ENCODE peak calls at places on chromosome 14, in six cellular contexts. L is hepatocyte, V is cardiac muscle cell, R is esophagus squamous epithelium, X is keratinocyte, Z is tibial artery. C is an unnamed sample. For H3K4me1, the result is how much of the 10 kb centered on the place peaks cover.

GRCh38 chr14:79056879-79057278 is 886.7 kb downstream of the NRXN3 start:
- DNase-seq in L (no peak), V (no peak), R (no peak), X (no peak), Z (no peak), C (no peak)

GRCh38 chr14:53969326-53969725 is 12.7 kb upstream of the BMP4 start:
- DNase-seq in L (no peak), V (no peak), R (no peak), X (no peak), Z (no peak), C (no peak)

GRCh38 chr14:96455588-96455987 is 46.6 kb upstream of the PAPOLA start:
- DNase-seq in L (no peak), V (no peak), R (no peak), X (no peak), Z (no peak), C (no peak)

GRCh38 chr14:90642239-90642717 is 174.0 kb downstream of the TTC7B start:
- DNase-seq in L (peak), V (peak), R (no peak), X (no peak), Z (no peak), C (no peak)

GRCh38 chr14:90609376-90609775 is 206.9 kb downstream of the TTC7B start:
- DNase-seq in L (no peak), V (no peak), R (no peak), X (no peak), Z (no peak), C (no peak)

GRCh38 chr14:48974994-48975393 is 611.2 kb downstream of the RPS29 start:
- DNase-seq in L (no peak), V (no peak), R (no peak), X (no peak), Z (no peak), C (no peak)

GRCh38 chr14:65280653-65281052 is 131.9 kb upstream of the FUT8 start:
- DNase-seq in L (no peak), V (no peak), R (no peak), X (no peak), Z (no peak), C (no peak)

GRCh38 chr14:79855789-79856188 is 355.5 kb downstream of the DIO2 start:
- DNase-seq in L (no peak), V (peak), R (no peak), X (no peak), Z (no peak), C (no peak)

GRCh38 chr14:90105756-90106155 is 44.0 kb downstream of the KCNK13 start:
- DNase-seq in L (no peak), V (peak), R (no peak), X (no peak), Z (no peak), C (no peak)

GRCh38 chr14:104844306-104845032 is 20.6 kb upstream of the CEP170B start:
- DNase-seq in L (no peak), V (no peak), R (no peak), X (no peak), Z (no peak), C (no peak)

GRCh38 chr14:90603336-90603735 is 206.5 kb downstream of the CALM1 start:
- DNase-seq in L (no peak), V (no peak), R (no peak), X (no peak), Z (no peak), C (no peak)

GRCh38 chr14:75720828-75721227 is 59.8 kb downstream of the TTLL5 start:
- DNase-seq in L (peak), V (peak), R (no peak), X (no peak), Z (peak), C (no peak)

GRCh38 chr14:64117671-64118402 is 176.3 kb downstream of the ESR2 start:
- DNase-seq in L (no peak), V (peak), R (no peak), X (peak), Z (peak), C (peak)

GRCh38 chr14:97417331-97417730 is 620.1 kb downstream of the VRK1 start:
- DNase-seq in L (no peak), V (no peak), R (no peak), X (no peak), Z (no peak), C (no peak)

GRCh38 chr14:26761532-26761931 is 163.7 kb upstream of the NOVA1 start:
- DNase-seq in L (no peak), V (no peak), R (no peak), X (no peak), Z (no peak), C (no peak)

GRCh38 chr14:104693482-104694431 is 4.3 kb downstream of the INF2 start:
- DNase-seq in L (no peak), V (no peak), R (no peak), X (no peak), Z (no peak), C (no peak)

GRCh38 chr14:104246401-104247335 is 108.3 kb downstream of the KIF26A start:
- DNase-seq in L (no peak), V (no peak), R (no peak), X (no peak), Z (peak), C (no peak)

GRCh38 chr14:28707814-28708213 is 58.8 kb upstream of the FOXG1 start:
- DNase-seq in L (no peak), V (peak), R (no peak), X (no peak), Z (no peak), C (no peak)

GRCh38 chr14:93528884-93529558 is 98.3 kb downstream of the UNC79 start:
- DNase-seq in L (no peak), V (no peak), R (no peak), X (no peak), Z (no peak), C (no peak)

GRCh38 chr14:103207038-103207403 is 83.8 kb downstream of the TNFAIP2 start:
- DNase-seq in L (peak), V (peak), R (no peak), X (no peak), Z (peak), C (peak)

GRCh38 chr14:24425704-24426103 is 3.8 kb downstream of the CBLN3 start:
- DNase-seq in L (peak), V (peak), R (no peak), X (no peak), Z (no peak), C (no peak)

GRCh38 chr14:32588448-32589320 is 259.6 kb downstream of the AKAP6 start:
- DNase-seq in L (peak), V (peak), R (no peak), X (no peak), Z (no peak), C (no peak)

GRCh38 chr14:106094654-106095189 is 568.3 kb downstream of the TMEM121 start:
- DNase-seq in L (no peak), V (no peak), R (no peak), X (no peak), Z (no peak), C (no peak)

GRCh38 chr14:30914812-30915211 is 40.5 kb downstream of the COCH start:
- DNase-seq in L (no peak), V (no peak), R (no peak), X (no peak), Z (no peak), C (no peak)

GRCh38 chr14:92540472-92541048 is 27.0 kb downstream of the RIN3 start:
- DNase-seq in L (peak), V (peak), R (peak), X (peak), Z (peak), C (peak)

DNA sequence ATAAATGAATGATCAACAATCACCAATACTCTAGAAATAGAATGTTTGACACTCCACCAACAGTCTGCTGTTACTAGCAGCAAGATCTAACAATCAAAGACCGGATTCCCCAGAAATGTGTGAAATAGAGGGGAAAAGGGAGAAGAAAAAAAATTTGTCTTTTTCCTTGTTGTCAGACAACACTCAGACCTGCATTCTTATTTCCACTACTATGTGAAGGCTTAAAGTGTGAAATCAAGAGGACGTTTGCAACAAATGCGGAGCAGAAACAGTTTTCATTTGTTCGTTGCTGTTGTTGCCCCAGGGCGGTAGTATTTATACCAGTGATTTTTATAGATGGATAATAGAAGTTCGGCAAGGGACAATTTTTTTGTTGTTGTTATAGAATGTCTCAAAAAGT is 9.2 kb downstream of the NKX2-1 start:
- DNase-seq in L (no peak), V (no peak), R (no peak), X (no peak), Z (no peak), C (no peak)
- H3K27ac ChIP-seq in L (no peak), V (no peak), R (no peak), X (no peak), Z (no peak), C (no peak)

GRCh38 chr14:34502826-34503225 is 36.7 kb downstream of the EAPP start:
- DNase-seq in L (no peak), V (peak), R (no peak), X (no peak), Z (no peak), C (no peak)

GRCh38 chr14:34501004-34501580 is 38.4 kb downstream of the EAPP start:
- DNase-seq in L (no peak), V (no peak), R (no peak), X (no peak), Z (no peak), C (no peak)

GRCh38 chr14:34498684-34499412 is 36.8 kb upstream of the SPTSSA start:
- DNase-seq in L (no peak), V (peak), R (no peak), X (no peak), Z (no peak), C (no peak)

GRCh38 chr14:34496679-34497513 is 34.9 kb upstream of the SPTSSA start:
- DNase-seq in L (peak), V (peak), R (peak), X (peak), Z (peak), C (peak)

GRCh38 chr14:34501997-34502396 is 37.5 kb downstream of the EAPP start:
- DNase-seq in L (no peak), V (peak), R (no peak), X (no peak), Z (no peak), C (no peak)
- TF ChIP-seq CTCF in L (no peak), V (no peak), R (no peak), X (no peak), Z (no peak), C (no peak)

DNA sequence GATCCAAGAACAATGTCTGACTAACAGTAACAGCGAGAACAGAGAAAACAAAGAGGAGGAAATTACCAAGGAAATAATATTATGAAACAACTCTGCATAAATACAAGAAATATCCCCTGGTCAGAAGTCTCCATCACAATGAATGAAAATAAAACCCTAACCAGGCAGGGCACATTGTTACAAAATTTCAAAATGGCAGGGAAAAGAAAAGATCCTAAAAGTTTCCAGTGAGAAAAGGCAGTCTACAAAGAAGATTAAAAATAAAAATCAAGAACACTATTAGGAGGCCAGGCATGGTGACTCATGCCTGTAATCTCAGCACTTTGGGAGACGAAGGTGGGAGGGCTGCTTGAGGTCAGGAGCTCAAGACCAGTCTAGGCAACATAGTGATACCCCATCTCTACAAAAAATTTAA is 47.9 kb downstream of the FERMT2 start:
- DNase-seq in L (no peak), V (peak), R (no peak), X (no peak), Z (no peak), C (no peak)
- H3K4me1 ChIP-seq in L (under half), V (under half), R (under half), X (under half), Z (under half), C (under half)

DNA sequence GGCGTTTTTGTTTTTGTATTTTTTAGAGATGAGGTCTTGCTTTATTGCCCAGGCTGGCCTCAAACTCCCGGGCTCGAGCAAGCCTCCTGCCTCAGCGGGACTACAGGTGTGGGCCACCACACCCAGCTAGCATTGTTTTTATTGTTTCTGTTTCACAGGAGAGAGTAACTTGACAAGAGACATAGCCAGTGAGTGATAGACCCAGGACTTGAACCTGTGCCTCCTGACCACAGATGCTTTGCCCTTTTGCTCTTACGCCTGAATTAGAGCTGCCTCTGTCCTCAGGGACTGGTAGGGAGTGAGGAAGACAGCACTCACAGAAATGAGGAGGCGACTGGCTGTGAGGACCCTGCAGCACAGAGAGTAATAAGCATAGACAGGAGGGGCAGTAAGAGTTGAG is 2.3 kb downstream of the EVL start:
- DNase-seq in L (no peak), V (no peak), R (no peak), X (no peak), Z (no peak), C (no peak)
- H3K27ac ChIP-seq in L (no peak), V (no peak), R (peak), X (peak), Z (no peak), C (no peak)

C was measured in gastrocnemius medialis.